ENCODE peak calls at places on chromosomes 7 and 10, in six cellular contexts. Z, B, I, J, U and N are unnamed samples.
A peak's percentile ranks its signal among the peaks of the same experiment; 100 is the strongest.

GRCh38 chr7:65554-65953 is 126.8 kb upstream of the FAM20C start:
- DNase-seq in U (peak; percentile 67), I (no peak), Z (no peak), J (no peak), B (no peak), N (no peak)

GRCh38 chr10:50152792-50153272 is 85.1 kb downstream of the WASHC2A start:
- DNase-seq in U (no peak), B (peak; percentile 2), J (no peak), Z (no peak), I (no peak), N (no peak)

GRCh38 chr10:100009793-100010676 is at the start of gene DNMBP:
- DNase-seq in I (peak; percentile 94), U (peak; percentile 71), B (peak; percentile 91), Z (peak; percentile 85), J (peak; percentile 79), N (peak; percentile 97)

GRCh38 chr10:8722835-8723234 is 668.3 kb downstream of the GATA3 start:
- DNase-seq in I (no peak), B (no peak), J (no peak), Z (no peak), U (no peak), N (no peak)

GRCh38 chr7:2864999-2865670 is 21.0 kb upstream of the GNA12 start:
- DNase-seq in Z (peak; percentile 84), B (peak; percentile 82), U (peak; percentile 81), J (peak; percentile 60), I (peak; percentile 78), N (peak; percentile 80)

GRCh38 chr7:73537051-73537450 is 15.0 kb upstream of the BAZ1B start:
- DNase-seq in J (no peak), I (no peak), U (no peak), Z (no peak), B (no peak), N (no peak)

GRCh38 chr7:107353701-107354100 is 116.2 kb upstream of the GPR22 start:
- DNase-seq in U (no peak), Z (no peak), I (no peak), J (no peak), B (no peak), N (no peak)

GRCh38 chr10:2874963-2875362 is 192.4 kb upstream of the PFKP start:
- DNase-seq in U (no peak), J (no peak), I (no peak), B (no peak), Z (no peak), N (no peak)

DNA sequence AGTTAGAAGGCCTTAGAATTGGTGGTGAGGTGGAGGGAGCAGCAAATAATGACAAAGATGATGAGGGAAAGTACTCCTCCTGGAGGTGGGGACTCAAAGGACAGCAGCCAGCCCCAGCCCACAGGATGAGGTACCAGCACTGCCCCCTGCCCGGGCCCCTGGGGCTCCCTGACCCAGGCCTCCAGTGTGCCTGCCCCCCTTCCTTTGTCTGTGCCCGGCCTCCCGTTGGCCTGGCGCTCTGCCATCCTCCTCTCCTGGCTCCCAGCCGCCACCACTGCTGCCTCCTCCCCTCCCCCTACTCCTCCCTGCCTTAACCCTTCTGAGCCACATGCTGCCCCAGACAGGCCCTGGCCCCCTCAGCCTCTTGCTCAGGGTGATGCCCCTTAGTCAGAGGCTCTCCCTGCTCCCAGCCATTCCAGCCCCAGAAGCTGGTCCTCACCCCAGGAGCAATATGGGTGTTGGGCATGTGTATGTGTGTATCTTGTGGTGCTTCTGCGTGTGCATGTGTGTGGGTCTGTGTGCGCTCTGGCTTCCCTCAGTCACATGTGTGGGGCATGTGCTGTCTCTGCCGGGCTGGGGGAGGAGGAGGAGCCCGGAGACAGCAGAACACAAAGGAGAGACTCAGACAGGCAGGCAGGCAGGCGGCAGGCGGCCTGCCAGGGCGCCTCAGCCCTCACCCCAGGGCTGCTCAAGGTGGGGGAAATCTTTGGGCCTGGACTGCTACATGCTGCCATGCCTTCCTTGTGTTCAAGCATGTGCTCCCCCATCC is 2.6 kb downstream of the LDB1 start:
- DNase-seq in U (peak; percentile 74), I (peak; percentile 49), J (no peak), B (peak; percentile 50), Z (peak; percentile 54), N (no peak)
- TF ChIP-seq CTCF in U (peak; percentile 15), I (peak; percentile 55), J (no peak), B (peak; percentile 7), Z (no peak), N (no peak)

DNA sequence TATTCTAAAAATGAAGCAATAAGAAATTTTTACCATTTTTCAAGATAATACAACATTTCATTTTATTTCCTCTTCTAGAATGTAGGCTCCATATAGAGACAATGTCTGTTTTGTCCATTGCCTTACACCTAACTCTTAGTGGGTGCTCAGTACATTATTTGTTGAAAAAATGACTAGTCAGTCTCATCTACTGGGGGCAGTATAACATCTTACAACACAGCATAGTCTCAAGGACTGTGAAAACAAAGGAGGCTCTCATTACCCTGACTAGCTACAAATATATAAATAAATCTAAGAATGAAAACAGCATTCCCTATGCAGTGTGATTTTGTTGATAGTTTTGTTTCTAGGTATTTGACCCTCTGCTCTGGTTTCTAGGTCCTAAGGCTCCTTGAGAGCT is 11.6 kb downstream of the CRPPA start:
- DNase-seq in J (no peak), I (no peak), Z (no peak), U (no peak), B (no peak), N (no peak)
- TF ChIP-seq CTCF in J (no peak), I (no peak), Z (no peak), U (no peak), B (no peak), N (no peak)

GRCh38 chr10:111018021-111018420 is 58.8 kb upstream of the ADRA2A start:
- DNase-seq in Z (no peak), B (no peak), U (peak; percentile 43), J (no peak), I (no peak), N (no peak)

GRCh38 chr10:111017093-111017492 is 59.7 kb upstream of the ADRA2A start:
- DNase-seq in B (no peak), J (no peak), Z (no peak), I (no peak), U (no peak), N (no peak)

GRCh38 chr10:111023060-111023459 is 53.8 kb upstream of the ADRA2A start:
- DNase-seq in U (no peak), B (no peak), I (no peak), J (no peak), Z (no peak), N (no peak)
- TF ChIP-seq CTCF in U (no peak), B (no peak), I (no peak), J (no peak), Z (no peak), N (no peak)

GRCh38 chr10:95456486-95456885 is 104.7 kb downstream of the SORBS1 start:
- DNase-seq in Z (no peak), U (no peak), J (no peak), B (no peak), I (no peak), N (no peak)
- TF ChIP-seq CTCF in Z (no peak), U (no peak), J (no peak), B (no peak), I (no peak), N (no peak)

DNA sequence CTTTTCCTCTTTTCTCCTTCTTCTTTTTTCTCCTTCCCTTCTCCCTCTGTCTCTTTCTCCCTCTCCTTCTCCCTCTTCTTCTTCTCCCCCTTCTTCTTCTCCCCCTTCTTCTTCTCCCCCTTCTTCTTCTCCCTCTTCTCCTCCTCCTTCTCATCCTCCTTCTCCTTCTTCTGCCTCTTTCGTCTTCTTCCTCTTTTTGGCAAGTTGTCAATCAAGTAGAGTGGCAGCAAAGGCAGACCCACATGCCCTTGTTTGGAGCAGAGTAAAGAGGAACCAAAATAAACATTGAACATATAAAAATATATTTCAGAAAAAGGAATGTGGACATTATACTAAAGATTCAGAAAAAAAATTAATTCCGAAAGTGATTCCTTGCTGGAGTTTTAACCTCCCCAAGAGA is 59.6 kb upstream of the ZNF33B start:
- DNase-seq in B (no peak), J (no peak), I (no peak), Z (no peak), U (no peak), N (no peak)
- TF ChIP-seq CTCF in B (no peak), J (no peak), I (no peak), Z (no peak), U (no peak), N (no peak)

DNA sequence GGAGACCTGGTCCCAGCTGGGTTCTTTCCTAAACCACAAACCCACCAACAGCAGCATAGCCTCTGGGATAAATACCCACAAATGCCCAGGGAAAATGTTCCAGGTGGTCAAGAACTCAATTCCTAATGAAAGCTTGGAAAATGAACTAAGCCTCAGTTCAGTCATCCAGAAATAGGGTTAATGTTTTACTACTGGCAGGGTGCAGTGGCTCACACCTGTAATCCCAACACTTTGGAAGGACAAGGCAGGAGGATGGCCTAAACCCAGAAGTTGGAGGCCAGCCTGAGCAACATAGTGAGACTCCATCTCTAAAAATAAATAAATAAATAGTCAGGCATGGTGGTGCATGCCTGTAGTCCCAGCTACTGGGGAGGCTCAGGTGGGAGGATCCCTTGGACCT is 82.2 kb downstream of the SVOPL start:
- DNase-seq in B (no peak), J (no peak), U (no peak), I (no peak), Z (no peak), N (no peak)
- TF ChIP-seq CTCF in B (no peak), J (no peak), U (no peak), I (no peak), Z (no peak), N (no peak)